ENCODE peak calls at places on chromosomes 7 and 10, in seven cellular contexts. One of them, this sample, is unnamed.

GRCh38 chr7:101129603-101130117 is 2.8 kb downstream of the SERPINE1 start:
- DNase-seq in fibroblast of the aortic adventitia: no peak
- DNase-seq in aorta: no peak
- DNase-seq in left ventricle myocardium inferior: no peak
- DNase-seq in neuronal stem cell: no peak
- DNase-seq in ascending aorta: no peak
- DNase-seq in endothelial cell of umbilical vein: no peak
- DNase-seq in this sample: no peak

GRCh38 chr7:116546054-116546453 is 21.2 kb downstream of the CAV1 start:
- DNase-seq in fibroblast of the aortic adventitia: no peak
- DNase-seq in aorta: no peak
- DNase-seq in left ventricle myocardium inferior: peak
- DNase-seq in neuronal stem cell: no peak
- DNase-seq in ascending aorta: no peak
- DNase-seq in endothelial cell of umbilical vein: no peak
- DNase-seq in this sample: no peak

GRCh38 chr10:84333864-84334451 is 5.6 kb downstream of the CCSER2 start:
- DNase-seq in fibroblast of the aortic adventitia: peak
- DNase-seq in aorta: no peak
- DNase-seq in left ventricle myocardium inferior: no peak
- DNase-seq in neuronal stem cell: no peak
- DNase-seq in ascending aorta: no peak
- DNase-seq in endothelial cell of umbilical vein: no peak
- DNase-seq in this sample: peak

GRCh38 chr10:113335603-113336002 is 217.2 kb upstream of the HABP2 start:
- DNase-seq in fibroblast of the aortic adventitia: peak
- DNase-seq in aorta: no peak
- DNase-seq in left ventricle myocardium inferior: no peak
- DNase-seq in neuronal stem cell: no peak
- DNase-seq in ascending aorta: no peak
- DNase-seq in endothelial cell of umbilical vein: peak
- DNase-seq in this sample: no peak

GRCh38 chr7:36190447-36191291 is 37.6 kb downstream of the EEPD1 start:
- DNase-seq in fibroblast of the aortic adventitia: no peak
- DNase-seq in aorta: no peak
- DNase-seq in left ventricle myocardium inferior: peak
- DNase-seq in neuronal stem cell: no peak
- DNase-seq in ascending aorta: no peak
- DNase-seq in endothelial cell of umbilical vein: no peak
- DNase-seq in this sample: no peak

GRCh38 chr10:130439796-130440195 is 303.6 kb downstream of the GLRX3 start:
- DNase-seq in fibroblast of the aortic adventitia: no peak
- DNase-seq in aorta: no peak
- DNase-seq in left ventricle myocardium inferior: no peak
- DNase-seq in neuronal stem cell: no peak
- DNase-seq in ascending aorta: no peak
- DNase-seq in endothelial cell of umbilical vein: no peak
- DNase-seq in this sample: no peak

GRCh38 chr10:34032564-34032963 is 698.1 kb upstream of the NRP1 start:
- DNase-seq in fibroblast of the aortic adventitia: no peak
- DNase-seq in aorta: no peak
- DNase-seq in left ventricle myocardium inferior: no peak
- DNase-seq in neuronal stem cell: no peak
- DNase-seq in ascending aorta: no peak
- DNase-seq in endothelial cell of umbilical vein: no peak
- DNase-seq in this sample: no peak

GRCh38 chr7:34939175-34939574 is 98.1 kb downstream of the DPY19L1 start:
- DNase-seq in fibroblast of the aortic adventitia: no peak
- DNase-seq in aorta: no peak
- DNase-seq in left ventricle myocardium inferior: no peak
- DNase-seq in neuronal stem cell: no peak
- DNase-seq in ascending aorta: no peak
- DNase-seq in endothelial cell of umbilical vein: no peak
- DNase-seq in this sample: no peak

GRCh38 chr10:132306951-132307751 is 599 bp downstream of the STK32C start:
- DNase-seq in fibroblast of the aortic adventitia: no peak
- DNase-seq in aorta: peak
- DNase-seq in left ventricle myocardium inferior: peak
- DNase-seq in neuronal stem cell: no peak
- DNase-seq in ascending aorta: peak
- DNase-seq in endothelial cell of umbilical vein: no peak
- DNase-seq in this sample: no peak

GRCh38 chr7:38310601-38311057 is 37.2 kb upstream of the TARP start:
- DNase-seq in fibroblast of the aortic adventitia: no peak
- DNase-seq in aorta: no peak
- DNase-seq in left ventricle myocardium inferior: peak
- DNase-seq in neuronal stem cell: no peak
- DNase-seq in ascending aorta: no peak
- DNase-seq in endothelial cell of umbilical vein: peak
- DNase-seq in this sample: no peak
- H3K4me3 ChIP-seq in fibroblast of the aortic adventitia: no peak
- H3K4me3 ChIP-seq in aorta: no peak
- H3K4me3 ChIP-seq in left ventricle myocardium inferior: peak
- H3K4me3 ChIP-seq in neuronal stem cell: no peak
- H3K4me3 ChIP-seq in ascending aorta: peak
- H3K4me3 ChIP-seq in endothelial cell of umbilical vein: no peak
- H3K4me3 ChIP-seq in this sample: no peak

GRCh38 chr7:90402785-90403173 is 482 bp upstream of the CLDN12 start:
- DNase-seq in fibroblast of the aortic adventitia: no peak
- DNase-seq in aorta: no peak
- DNase-seq in left ventricle myocardium inferior: no peak
- DNase-seq in neuronal stem cell: no peak
- DNase-seq in ascending aorta: no peak
- DNase-seq in endothelial cell of umbilical vein: no peak
- DNase-seq in this sample: no peak

GRCh38 chr7:90403174-90404113 is at the start of gene CLDN12:
- DNase-seq in fibroblast of the aortic adventitia: peak
- DNase-seq in aorta: peak
- DNase-seq in left ventricle myocardium inferior: peak
- DNase-seq in neuronal stem cell: peak
- DNase-seq in ascending aorta: peak
- DNase-seq in endothelial cell of umbilical vein: peak
- DNase-seq in this sample: peak

GRCh38 chr7:90407484-90407821 is 4.2 kb downstream of the CLDN12 start:
- DNase-seq in fibroblast of the aortic adventitia: no peak
- DNase-seq in aorta: no peak
- DNase-seq in left ventricle myocardium inferior: no peak
- DNase-seq in neuronal stem cell: no peak
- DNase-seq in ascending aorta: no peak
- DNase-seq in endothelial cell of umbilical vein: no peak
- DNase-seq in this sample: no peak

GRCh38 chr7:90401989-90402388 is 1.3 kb upstream of the CLDN12 start:
- DNase-seq in fibroblast of the aortic adventitia: peak
- DNase-seq in aorta: no peak
- DNase-seq in left ventricle myocardium inferior: no peak
- DNase-seq in neuronal stem cell: no peak
- DNase-seq in ascending aorta: no peak
- DNase-seq in endothelial cell of umbilical vein: peak
- DNase-seq in this sample: no peak

GRCh38 chr7:90404777-90405176 is 1.5 kb downstream of the CLDN12 start:
- DNase-seq in fibroblast of the aortic adventitia: no peak
- DNase-seq in aorta: no peak
- DNase-seq in left ventricle myocardium inferior: no peak
- DNase-seq in neuronal stem cell: no peak
- DNase-seq in ascending aorta: no peak
- DNase-seq in endothelial cell of umbilical vein: no peak
- DNase-seq in this sample: no peak
- H3K4me3 ChIP-seq in fibroblast of the aortic adventitia: no peak
- H3K4me3 ChIP-seq in aorta: no peak
- H3K4me3 ChIP-seq in left ventricle myocardium inferior: peak
- H3K4me3 ChIP-seq in neuronal stem cell: no peak
- H3K4me3 ChIP-seq in ascending aorta: no peak
- H3K4me3 ChIP-seq in endothelial cell of umbilical vein: no peak
- H3K4me3 ChIP-seq in this sample: no peak

DNA sequence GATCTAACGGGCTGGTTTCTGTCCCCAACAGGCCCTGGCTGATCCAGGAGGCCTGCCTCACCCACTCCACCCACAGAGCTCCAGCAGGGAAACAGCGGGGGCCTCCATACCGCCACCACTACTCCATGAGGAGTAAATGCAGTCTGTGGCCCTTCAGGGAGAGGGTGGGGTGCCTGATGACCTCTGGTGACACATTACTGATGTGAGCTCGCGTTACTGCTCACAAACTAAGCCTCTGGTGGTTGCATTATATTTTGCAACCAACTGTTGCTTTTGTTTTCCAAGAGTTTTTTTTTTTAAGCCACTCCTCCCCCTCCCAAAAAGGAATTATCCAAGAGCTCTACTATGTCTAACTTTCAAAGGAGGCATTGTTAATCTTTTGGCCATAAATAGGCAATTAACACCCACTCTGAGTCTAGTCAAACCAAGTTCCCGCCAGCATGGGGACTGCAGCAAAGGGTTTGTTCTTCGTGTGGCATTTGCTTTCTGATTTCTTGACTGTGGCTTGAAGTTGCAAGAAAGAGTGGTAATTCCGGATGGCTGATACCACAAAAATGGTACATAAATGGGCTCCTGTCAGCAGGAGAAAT is 72.6 kb downstream of the FAM53B start:
- DNase-seq in fibroblast of the aortic adventitia: peak
- DNase-seq in aorta: peak
- DNase-seq in left ventricle myocardium inferior: peak
- DNase-seq in neuronal stem cell: peak
- DNase-seq in ascending aorta: no peak
- DNase-seq in endothelial cell of umbilical vein: no peak
- DNase-seq in this sample: peak
- H3K4me3 ChIP-seq in fibroblast of the aortic adventitia: no peak
- H3K4me3 ChIP-seq in aorta: no peak
- H3K4me3 ChIP-seq in left ventricle myocardium inferior: no peak
- H3K4me3 ChIP-seq in neuronal stem cell: no peak
- H3K4me3 ChIP-seq in ascending aorta: no peak
- H3K4me3 ChIP-seq in endothelial cell of umbilical vein: no peak
- H3K4me3 ChIP-seq in this sample: peak

DNA sequence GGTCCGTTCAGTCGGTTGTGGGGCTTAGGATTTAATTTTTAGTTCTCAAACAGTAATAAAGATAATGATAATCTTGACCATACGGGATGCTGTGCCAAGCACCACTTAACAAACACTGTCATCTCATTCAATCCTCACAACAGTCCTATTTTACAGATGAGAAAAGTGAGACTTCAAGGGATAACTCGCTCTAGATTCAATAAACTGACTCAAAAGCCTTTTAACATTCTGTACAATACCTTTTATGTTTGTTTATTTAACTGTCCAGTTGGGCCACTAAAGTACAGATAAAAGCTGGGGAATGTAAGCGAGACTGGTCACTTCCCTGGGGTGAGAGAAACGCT is 437 bp upstream of the CFAP69 start:
- DNase-seq in fibroblast of the aortic adventitia: no peak
- DNase-seq in aorta: no peak
- DNase-seq in left ventricle myocardium inferior: no peak
- DNase-seq in neuronal stem cell: no peak
- DNase-seq in ascending aorta: no peak
- DNase-seq in endothelial cell of umbilical vein: no peak
- DNase-seq in this sample: no peak
- H3K4me3 ChIP-seq in fibroblast of the aortic adventitia: peak
- H3K4me3 ChIP-seq in aorta: peak
- H3K4me3 ChIP-seq in left ventricle myocardium inferior: peak
- H3K4me3 ChIP-seq in neuronal stem cell: peak
- H3K4me3 ChIP-seq in ascending aorta: peak
- H3K4me3 ChIP-seq in endothelial cell of umbilical vein: peak
- H3K4me3 ChIP-seq in this sample: peak

DNA sequence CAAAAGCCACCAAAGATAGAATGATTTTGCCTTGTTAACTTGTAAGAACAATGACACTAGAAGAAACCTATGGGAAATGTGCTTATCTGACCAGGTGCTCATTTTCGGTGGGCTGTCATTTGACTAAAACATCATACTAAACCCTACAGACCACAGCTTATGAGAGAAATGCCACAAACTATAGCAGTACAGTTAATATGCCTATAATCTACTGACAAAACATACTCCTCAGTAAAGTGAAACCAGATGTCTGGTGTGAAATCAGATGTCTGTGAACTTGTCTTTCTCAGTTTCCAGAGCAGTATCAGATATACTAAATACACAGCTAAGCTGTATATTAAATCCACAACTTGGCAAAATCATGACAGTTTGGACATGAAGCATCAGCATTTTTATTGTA is 3.3 kb downstream of the IMMP2L start:
- DNase-seq in fibroblast of the aortic adventitia: peak
- DNase-seq in aorta: no peak
- DNase-seq in left ventricle myocardium inferior: no peak
- DNase-seq in neuronal stem cell: no peak
- DNase-seq in ascending aorta: no peak
- DNase-seq in endothelial cell of umbilical vein: no peak
- DNase-seq in this sample: peak
- H3K4me3 ChIP-seq in fibroblast of the aortic adventitia: no peak
- H3K4me3 ChIP-seq in aorta: no peak
- H3K4me3 ChIP-seq in left ventricle myocardium inferior: no peak
- H3K4me3 ChIP-seq in neuronal stem cell: no peak
- H3K4me3 ChIP-seq in ascending aorta: no peak
- H3K4me3 ChIP-seq in endothelial cell of umbilical vein: no peak
- H3K4me3 ChIP-seq in this sample: no peak

GRCh38 chr7:29565186-29565540 is 1.5 kb downstream of the PRR15 start:
- DNase-seq in fibroblast of the aortic adventitia: peak
- DNase-seq in aorta: no peak
- DNase-seq in left ventricle myocardium inferior: no peak
- DNase-seq in neuronal stem cell: no peak
- DNase-seq in ascending aorta: no peak
- DNase-seq in endothelial cell of umbilical vein: no peak
- DNase-seq in this sample: no peak
- H3K4me3 ChIP-seq in fibroblast of the aortic adventitia: peak
- H3K4me3 ChIP-seq in aorta: peak
- H3K4me3 ChIP-seq in left ventricle myocardium inferior: peak
- H3K4me3 ChIP-seq in neuronal stem cell: peak
- H3K4me3 ChIP-seq in ascending aorta: peak
- H3K4me3 ChIP-seq in endothelial cell of umbilical vein: peak
- H3K4me3 ChIP-seq in this sample: peak

GRCh38 chr7:149625947-149626392 is 128.4 kb upstream of the ZNF746 start:
- DNase-seq in fibroblast of the aortic adventitia: no peak
- DNase-seq in aorta: no peak
- DNase-seq in left ventricle myocardium inferior: no peak
- DNase-seq in neuronal stem cell: no peak
- DNase-seq in ascending aorta: no peak
- DNase-seq in endothelial cell of umbilical vein: no peak
- DNase-seq in this sample: no peak
- H3K4me3 ChIP-seq in fibroblast of the aortic adventitia: no peak
- H3K4me3 ChIP-seq in aorta: no peak
- H3K4me3 ChIP-seq in left ventricle myocardium inferior: no peak
- H3K4me3 ChIP-seq in neuronal stem cell: no peak
- H3K4me3 ChIP-seq in ascending aorta: no peak
- H3K4me3 ChIP-seq in endothelial cell of umbilical vein: no peak
- H3K4me3 ChIP-seq in this sample: no peak